ENCODE peak calls at places on chromosome 10, in six cellular contexts. C, K, R, N, I and O are unnamed samples.

GRCh38 chr10:65358565-65358964 is 1567.3 kb upstream of the LRRTM3 start:
- DNase-seq in K (no peak), R (peak), C (no peak), I (no peak), N (peak), O (no peak)

GRCh38 chr10:1124796-1125195 is 68.6 kb downstream of the WDR37 start:
- DNase-seq in R (no peak), K (no peak), C (no peak), I (peak), N (no peak), O (no peak)

GRCh38 chr10:75951026-75951589 is 519.7 kb downstream of the LRMDA start:
- DNase-seq in I (no peak), K (no peak), R (no peak), C (no peak), N (no peak), O (no peak)

GRCh38 chr10:122140477-122140902 is 130.6 kb upstream of the BTBD16 start:
- DNase-seq in R (no peak), N (peak), K (peak), C (no peak), I (no peak), O (no peak)

GRCh38 chr10:78277734-78278404 is 244.2 kb downstream of the RPS24 start:
- DNase-seq in K (no peak), I (no peak), N (peak), C (no peak), R (no peak), O (peak)

GRCh38 chr10:53918755-53919154 is 882.3 kb downstream of the PCDH15 start:
- DNase-seq in K (no peak), N (no peak), C (no peak), I (no peak), R (no peak), O (no peak)

GRCh38 chr10:88849224-88849623 is 2.4 kb downstream of the ANKRD22 start:
- DNase-seq in R (no peak), I (no peak), C (no peak), K (no peak), N (peak), O (no peak)

GRCh38 chr10:93431361-93431760 is 50.8 kb downstream of the MYOF start:
- DNase-seq in I (no peak), K (no peak), N (no peak), R (no peak), C (no peak), O (no peak)

GRCh38 chr10:125022671-125023070 is 80.7 kb downstream of the ZRANB1 start:
- DNase-seq in I (no peak), R (no peak), N (no peak), C (no peak), K (no peak), O (no peak)

GRCh38 chr10:58930497-58930896 is 245.9 kb upstream of the PHYHIPL start:
- DNase-seq in C (no peak), R (no peak), I (no peak), K (no peak), N (no peak), O (no peak)

GRCh38 chr10:1366277-1366676 is 310.1 kb downstream of the WDR37 start:
- DNase-seq in N (no peak), I (peak), R (no peak), K (no peak), C (no peak), O (no peak)

GRCh38 chr10:107442035-107442505 is 277.6 kb upstream of the SORCS1 start:
- DNase-seq in I (no peak), R (no peak), K (no peak), C (no peak), N (peak), O (no peak)

GRCh38 chr10:13724484-13724883 is 137.7 kb downstream of the PRPF18 start:
- DNase-seq in N (no peak), C (no peak), K (no peak), R (no peak), I (no peak), O (no peak)

GRCh38 chr10:98425511-98426352 is 10.8 kb upstream of the PYROXD2 start:
- DNase-seq in N (peak), K (no peak), R (peak), C (peak), I (no peak), O (no peak)
- TF ChIP-seq CTCF in N (peak), K (peak), R (peak), C (peak), I (peak), O (peak)

GRCh38 chr10:44343836-44344235 is 41.1 kb downstream of the CXCL12 start:
- DNase-seq in I (peak), R (no peak), N (no peak), C (no peak), K (no peak), O (no peak)
- H3K4me3 ChIP-seq in I (no peak), R (no peak), N (no peak), C (no peak), K (no peak), O (no peak)

GRCh38 chr10:99548041-99548530 is 15.3 kb downstream of the NKX2-3 start:
- DNase-seq in I (no peak), K (no peak), C (peak), R (peak), N (peak), O (no peak)
- TF ChIP-seq CTCF in I (no peak), K (peak), C (peak), R (peak), N (peak), O (peak)

DNA sequence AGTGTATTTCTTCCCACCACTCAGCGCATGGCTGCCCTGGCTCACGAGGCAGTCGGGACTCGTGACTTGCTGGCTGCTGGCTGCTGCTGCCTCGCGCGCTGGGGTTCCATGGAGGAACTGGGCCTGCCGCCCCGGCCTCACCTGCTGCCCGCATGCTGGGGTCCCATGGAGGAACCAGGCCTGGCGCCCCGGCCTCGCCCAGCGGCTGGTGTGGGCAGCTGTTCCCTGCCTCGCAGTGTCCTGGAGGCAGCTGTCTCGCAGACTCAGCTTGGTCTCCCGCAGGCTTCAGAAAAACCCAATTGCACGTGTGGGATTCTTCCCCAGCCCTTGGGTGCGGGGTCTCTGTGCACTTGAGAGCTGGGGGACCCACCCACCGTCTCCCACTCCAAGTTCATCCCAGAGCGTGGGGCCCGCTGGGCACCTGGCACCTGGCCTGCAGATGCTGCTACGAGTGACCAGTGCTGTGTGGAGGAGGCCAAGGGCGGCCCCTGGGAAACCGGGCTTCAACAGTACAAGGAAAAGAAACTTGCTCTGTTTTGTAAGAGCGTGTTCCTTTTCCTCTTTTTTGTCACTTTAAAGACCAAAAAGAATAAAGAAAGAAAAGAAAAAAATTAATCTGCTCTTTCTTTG is 20.4 kb downstream of the PWWP2B start:
- DNase-seq in C (no peak), N (no peak), K (no peak), R (no peak), I (no peak), O (no peak)
- H3K4me3 ChIP-seq in C (no peak), N (no peak), K (no peak), R (no peak), I (no peak), O (no peak)

GRCh38 chr10:114930320-114930719 is 7.7 kb upstream of the TRUB1 start:
- DNase-seq in N (no peak), C (no peak), I (no peak), R (no peak), K (no peak), O (no peak)
- TF ChIP-seq CTCF in N (no peak), C (no peak), I (no peak), R (no peak), K (no peak), O (no peak)

DNA sequence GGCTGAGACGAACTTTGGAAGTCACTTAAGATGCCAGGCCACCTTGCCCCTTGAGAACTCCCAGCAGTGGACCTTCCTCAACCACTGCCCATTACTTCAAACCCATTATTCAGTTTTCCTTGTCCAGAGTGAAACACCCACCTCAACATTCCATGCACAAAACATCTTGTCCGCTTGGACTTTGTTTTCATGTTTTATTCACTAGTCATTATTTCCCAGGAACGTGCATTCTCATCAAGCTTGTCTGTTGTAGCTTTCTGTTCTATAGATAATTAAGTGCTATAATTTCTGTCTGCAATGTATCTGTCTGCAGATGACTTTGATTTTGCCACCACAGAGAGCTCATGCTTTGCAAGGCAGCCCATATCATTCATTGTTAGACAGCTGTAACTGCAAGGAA is 117.3 kb downstream of the RAB18 start:
- DNase-seq in R (no peak), K (no peak), C (no peak), I (no peak), N (no peak), O (no peak)
- H3K4me3 ChIP-seq in R (no peak), K (no peak), C (no peak), I (no peak), N (no peak), O (no peak)